ENCODE peak calls at places on chromosome 22, in ten cellular contexts. K, I, M, D, Y, B, Q, V, E and C are unnamed samples.
A peak's percentile ranks its signal among the peaks of the same experiment; 100 is the strongest.

GRCh38 chr22:45073064-45073463 is 63.3 kb upstream of the PHF21B start:
- DNase-seq in E (no peak), K (no peak), D (no peak), Y (no peak), V (no peak), B (no peak), I (no peak), Q (no peak), M (no peak), C (no peak)

GRCh38 chr22:20268350-20269012 is 363 bp upstream of the RTN4R start:
- DNase-seq in D (peak; percentile 51), E (peak; percentile 93), K (peak; percentile 80), I (peak; percentile 95), B (peak; percentile 70), M (peak; percentile 76), Y (no peak), Q (peak; percentile 95), V (peak; percentile 91), C (peak; percentile 65)

GRCh38 chr22:20781272-20781990 is 7.5 kb downstream of the SERPIND1 start:
- DNase-seq in Q (no peak), M (peak; percentile 38), B (peak; percentile 38), K (no peak), E (no peak), D (no peak), V (no peak), Y (peak; percentile 51), I (no peak), C (no peak)

GRCh38 chr22:22520020-22520656 is at the start of gene ZNF280A:
- DNase-seq in D (no peak), V (peak; percentile 19), Q (no peak), K (peak; percentile 38), Y (peak; percentile 1), B (no peak), E (peak; percentile 47), I (peak; percentile 49), M (peak; percentile 12), C (no peak)

GRCh38 chr22:22745225-22746060 is 101.0 kb downstream of the GGTLC2 start:
- DNase-seq in K (peak; percentile 70), Y (peak; percentile 12), V (peak; percentile 67), D (no peak), Q (no peak), B (peak; percentile 54), I (peak; percentile 65), M (peak; percentile 61), E (peak; percentile 71), C (peak; percentile 50)

GRCh38 chr22:29697853-29698598 is 21.8 kb upstream of the CABP7 start:
- DNase-seq in E (no peak), Y (no peak), V (no peak), I (no peak), Q (no peak), D (no peak), K (no peak), M (no peak), B (no peak), C (no peak)

GRCh38 chr22:33803371-33803770 is 116.9 kb downstream of the LARGE1 start:
- DNase-seq in D (no peak), I (no peak), B (no peak), M (peak; percentile 98), K (no peak), E (no peak), Q (no peak), V (peak; percentile 46), Y (peak; percentile 90), C (peak; percentile 5)

GRCh38 chr22:50326959-50327710 is at the start of gene DENND6B:
- DNase-seq in M (peak; percentile 93), D (peak; percentile 73), Y (peak; percentile 32), I (peak; percentile 98), V (peak; percentile 94), E (peak; percentile 96), Q (peak; percentile 98), K (peak; percentile 85), B (peak; percentile 84), C (peak; percentile 85)

GRCh38 chr22:18079706-18080230 is 2.0 kb downstream of the PEX26 start:
- DNase-seq in I (no peak), B (no peak), M (no peak), V (no peak), Y (no peak), Q (no peak), E (no peak), K (no peak), D (no peak), C (no peak)

GRCh38 chr22:18085188-18085587 is 7.4 kb downstream of the PEX26 start:
- DNase-seq in Q (no peak), M (peak; percentile 70), K (no peak), B (peak; percentile 62), Y (no peak), E (no peak), V (peak; percentile 74), I (no peak), D (no peak), C (no peak)

GRCh38 chr22:18081416-18081815 is 3.6 kb downstream of the PEX26 start:
- DNase-seq in Y (no peak), I (no peak), V (no peak), E (no peak), Q (no peak), K (no peak), B (no peak), D (no peak), M (no peak), C (no peak)

GRCh38 chr22:18083406-18083805 is 5.6 kb downstream of the PEX26 start:
- DNase-seq in I (no peak), Y (no peak), V (no peak), D (no peak), E (no peak), B (no peak), M (no peak), Q (no peak), K (no peak), C (no peak)

DNA sequence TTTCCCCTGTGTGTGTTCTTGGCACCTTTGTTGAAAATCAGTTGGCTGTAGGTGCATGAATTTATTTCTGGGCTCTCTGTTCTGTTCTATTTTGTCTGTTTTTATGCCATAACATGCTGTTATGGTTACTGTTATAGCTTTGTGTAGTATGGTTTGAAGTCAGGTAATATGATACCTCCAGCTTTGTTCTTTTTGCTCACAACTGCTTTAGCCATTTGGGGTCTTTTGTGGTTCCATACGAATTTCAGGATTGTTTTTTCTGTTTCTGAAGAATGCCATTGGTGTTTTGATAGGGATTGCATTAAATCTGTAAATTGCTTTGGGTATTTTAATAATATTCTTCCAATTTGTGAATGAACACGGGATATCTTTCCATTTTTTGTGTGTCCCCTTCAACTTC is 4.7 kb downstream of the PEX26 start:
- DNase-seq in V (no peak), I (no peak), Q (no peak), K (no peak), B (no peak), M (no peak), E (no peak), D (no peak), Y (no peak), C (no peak)
- H3K4me3 ChIP-seq in V (no peak overlapping the region), I (no peak overlapping the region), Q (no peak overlapping the region), K (no peak overlapping the region), B (no peak overlapping the region), M (no peak overlapping the region), E (no peak overlapping the region), D (no peak overlapping the region), Y (no peak overlapping the region), C (no peak overlapping the region)

DNA sequence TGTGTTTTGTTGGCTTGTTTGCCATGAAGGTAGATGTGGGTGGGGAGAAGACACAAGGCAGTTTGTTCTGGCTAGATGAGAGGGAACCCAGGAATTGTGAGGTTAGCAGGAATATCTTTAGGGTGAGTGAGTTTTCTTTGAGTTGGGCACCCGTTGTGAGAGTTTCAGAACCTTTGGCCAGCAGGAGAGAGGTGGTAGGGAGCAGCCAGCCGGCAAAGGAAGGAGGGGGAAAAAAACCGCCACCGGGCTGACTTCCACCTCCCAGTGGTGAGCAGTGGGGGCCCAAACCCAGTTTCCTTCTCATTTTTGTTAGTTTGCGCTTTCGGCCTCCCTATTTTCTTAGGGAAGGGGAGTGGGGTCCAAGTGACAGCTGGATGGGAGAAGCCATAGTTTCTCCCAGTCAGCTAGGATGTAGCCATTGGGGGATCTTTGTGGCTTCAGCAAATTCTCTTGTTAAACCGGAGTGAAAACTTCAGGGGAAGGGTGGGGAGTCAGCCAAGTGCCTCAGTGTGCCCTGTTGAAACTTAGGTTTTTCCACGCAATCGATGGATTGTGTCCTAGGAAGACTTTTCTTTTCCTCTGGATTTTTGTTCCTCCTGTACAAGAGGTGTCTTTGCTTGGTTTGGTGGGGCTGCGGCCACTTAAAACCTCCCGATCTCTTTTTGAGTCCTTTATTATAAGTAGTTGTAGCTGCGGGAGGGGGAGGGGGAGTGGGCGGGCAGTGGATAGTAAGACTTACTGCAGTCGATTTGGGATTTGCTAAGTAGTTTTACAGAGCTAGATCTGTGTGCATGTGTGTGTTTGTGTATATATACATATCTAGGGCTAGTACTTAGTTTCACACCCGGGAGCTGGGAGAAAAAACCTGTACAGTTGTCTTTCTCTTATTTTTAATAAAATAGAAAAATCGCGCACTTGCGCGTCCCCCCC is 1.1 kb upstream of the GCAT start:
- DNase-seq in I (peak; percentile 66), V (peak; percentile 50), M (peak; percentile 86), D (no peak), K (peak; percentile 47), E (peak; percentile 49), Q (no peak), B (peak; percentile 40), Y (no peak), C (peak; percentile 43)
- H3K27me3 ChIP-seq in I (peaks cover 48% of the 10 kb centered on the region), V (no peaks in the 10 kb centered on the region), M (no peaks in the 10 kb centered on the region), D (no peaks in the 10 kb centered on the region), K (peaks cover 63% of the 10 kb centered on the region), E (peaks cover 42% of the 10 kb centered on the region), Q (no peaks in the 10 kb centered on the region), B (no peaks in the 10 kb centered on the region), Y (no peaks in the 10 kb centered on the region), C (no peaks in the 10 kb centered on the region)

DNA sequence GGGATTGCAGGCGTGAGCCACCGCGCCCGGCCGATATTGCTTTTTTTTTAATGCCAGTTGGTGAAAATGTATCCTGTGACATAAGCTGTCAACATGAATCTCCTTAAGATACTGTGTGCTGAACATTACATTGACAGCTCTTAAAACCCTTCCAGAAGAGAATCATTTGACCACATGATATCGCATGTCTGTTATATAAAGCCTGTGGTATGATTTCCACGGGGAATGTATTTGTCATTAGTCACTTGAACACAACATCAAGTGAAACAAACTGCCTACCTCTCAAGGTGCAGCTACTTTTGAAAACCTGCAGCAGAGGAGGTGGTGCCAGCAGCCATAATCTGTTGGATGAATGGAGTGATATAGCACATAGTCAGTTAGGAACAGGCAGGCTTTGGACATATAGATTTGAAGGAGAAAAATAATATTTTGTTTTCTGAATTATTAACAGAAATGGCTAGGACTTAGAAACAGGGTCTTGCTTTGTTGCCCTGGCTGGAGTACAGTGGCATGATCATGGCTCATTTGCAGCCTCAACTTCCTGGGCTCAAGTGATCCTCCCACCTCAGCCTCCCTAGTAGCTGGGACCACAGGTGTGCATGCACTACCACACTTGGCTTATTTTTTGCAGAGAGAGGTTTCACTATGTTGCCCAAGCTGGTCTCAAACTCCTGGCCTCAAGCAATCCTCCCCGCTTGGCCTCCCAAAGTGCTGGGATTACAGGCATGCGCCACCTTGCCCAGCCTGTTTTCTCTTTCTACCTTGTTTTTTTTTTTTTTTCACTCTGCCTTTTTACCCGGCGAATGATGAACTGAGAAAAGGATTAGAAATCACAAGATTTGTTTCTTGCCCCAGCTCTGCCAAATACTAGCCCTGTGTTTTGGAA is 67.3 kb downstream of the BCL2L13 start:
- DNase-seq in K (no peak), M (no peak), V (no peak), D (no peak), E (no peak), I (no peak), B (no peak), Y (no peak), Q (no peak), C (no peak)
- H3K4me3 ChIP-seq in K (no peak overlapping the region), M (peak overlapping the region; percentile 74), V (no peak overlapping the region), D (no peak overlapping the region), E (no peak overlapping the region), I (no peak overlapping the region), B (no peak overlapping the region), Y (no peak overlapping the region), Q (peak overlapping the region; percentile 24), C (no peak overlapping the region)

DNA sequence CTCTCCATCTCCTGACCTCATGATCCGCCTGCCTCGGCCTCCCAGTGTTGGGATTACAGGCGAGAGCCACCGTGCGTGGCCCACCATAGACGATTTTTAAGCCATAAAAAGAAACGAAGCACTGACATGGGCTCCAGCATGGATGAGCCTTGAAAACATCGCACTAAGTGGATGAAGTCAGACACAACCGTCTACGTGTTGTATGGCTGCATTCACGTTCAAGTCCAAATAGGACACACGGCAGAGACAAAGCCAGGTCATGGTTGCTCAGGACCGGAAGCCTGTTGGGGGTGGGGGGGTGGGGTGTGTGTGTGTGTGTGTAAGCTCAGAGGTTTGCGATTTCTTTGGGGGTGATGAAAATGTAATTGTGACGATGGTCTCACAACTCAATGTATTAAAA is 10.0 kb downstream of the RRP7A start:
- DNase-seq in B (no peak), K (no peak), Q (no peak), M (no peak), I (no peak), E (no peak), V (no peak), Y (no peak), D (no peak), C (no peak)
- H3K27me3 ChIP-seq in B (no peaks in the 10 kb centered on the region), K (no peaks in the 10 kb centered on the region), Q (no peaks in the 10 kb centered on the region), M (no peaks in the 10 kb centered on the region), I (no peaks in the 10 kb centered on the region), E (no peaks in the 10 kb centered on the region), V (no peaks in the 10 kb centered on the region), Y (no peaks in the 10 kb centered on the region), D (no peaks in the 10 kb centered on the region), C (no peaks in the 10 kb centered on the region)